ENCODE peak calls at places on chromosome 21, in four cellular contexts. M, R, A and V are unnamed samples.
A peak's percentile ranks its signal among the peaks of the same experiment; 100 is the strongest.

GRCh38 chr21:35843911-35844667 is 216.2 kb downstream of the SETD4 start:
- DNase-seq in M (no peak), R (no peak), A (no peak), V (no peak)

GRCh38 chr21:45600248-45600647 is 43.3 kb upstream of the PCBP3 start:
- DNase-seq in M (no peak), R (no peak), A (no peak), V (no peak)

GRCh38 chr21:44984428-44984791 is 44.6 kb downstream of the SLX9 start:
- DNase-seq in M (no peak), R (peak; percentile 1), A (no peak), V (no peak)

GRCh38 chr21:46004168-46004861 is 22.7 kb downstream of the COL6A1 start:
- DNase-seq in M (no peak), R (no peak), A (no peak), V (no peak)

GRCh38 chr21:34977333-34977732 is 71.8 kb downstream of the RUNX1 start:
- DNase-seq in M (no peak), R (no peak), A (no peak), V (no peak)

GRCh38 chr21:44304846-44305245 is 5.0 kb downstream of the PFKL start:
- DNase-seq in M (no peak), R (no peak), A (peak; percentile 9), V (peak; percentile 8)

GRCh38 chr21:38861989-38862683 is 56.4 kb downstream of the ETS2 start:
- DNase-seq in M (no peak), R (no peak), A (no peak), V (no peak)

GRCh38 chr21:36545776-36546511 is 66.0 kb upstream of the CLDN14 start:
- DNase-seq in M (no peak), R (no peak), A (no peak), V (no peak)

GRCh38 chr21:31352841-31353240 is 8.8 kb upstream of the TIAM1 start:
- DNase-seq in M (no peak), R (no peak), A (no peak), V (no peak)

GRCh38 chr21:25961042-25961441 is 209.5 kb downstream of the APP start:
- DNase-seq in M (no peak), R (no peak), A (no peak), V (no peak)

GRCh38 chr21:28337319-28337718 is 655.4 kb downstream of the LTN1 start:
- DNase-seq in M (no peak), R (no peak), A (peak; percentile 56), V (peak; percentile 58)

GRCh38 chr21:21688877-21689276 is 690.7 kb downstream of the NCAM2 start:
- DNase-seq in M (no peak), R (no peak), A (peak; percentile 15), V (no peak)

GRCh38 chr21:42672699-42673458 is 19.5 kb downstream of the PDE9A start:
- DNase-seq in M (no peak), R (no peak), A (no peak), V (peak; percentile 67)

GRCh38 chr21:42019101-42019605 is 9.0 kb upstream of the ZBTB21 start:
- DNase-seq in M (no peak), R (no peak), A (no peak), V (no peak)

GRCh38 chr21:25953196-25953595 is 217.4 kb downstream of the APP start:
- DNase-seq in M (no peak), R (no peak), A (no peak), V (no peak)

GRCh38 chr21:30710499-30710898 is 8.1 kb downstream of the KRTAP21-3 start:
- DNase-seq in M (no peak), R (no peak), A (no peak), V (no peak)

GRCh38 chr21:45570826-45571601 is 28.8 kb upstream of the SLC19A1 start:
- DNase-seq in M (no peak), R (no peak), A (no peak), V (no peak)

GRCh38 chr21:41506526-41507520 is 1.1 kb downstream of the TMPRSS2 start:
- DNase-seq in M (no peak), R (no peak), A (no peak), V (no peak)

GRCh38 chr21:41399401-41399800 is 26.6 kb upstream of the MX1 start:
- DNase-seq in M (no peak), R (no peak), A (no peak), V (no peak)

GRCh38 chr21:46509760-46510159 is 51.1 kb downstream of the DIP2A start:
- DNase-seq in M (no peak), R (no peak), A (peak; percentile 38), V (no peak)